ENCODE peak calls at places on chromosomes 6 and 20, in eight cellular contexts. A is tibial artery, C is psoas muscle, I is hepatocyte, D is spleen, B is cardiac muscle cell, V is right atrium auricular region, M is ovary. R is an unnamed sample. For H3K4me1, the result is how much of the 10 kb centered on the place peaks cover.

GRCh38 chr20:595330-596308 is 14.5 kb downstream of the TCF15 start:
- DNase-seq in A (no peak), I (no peak), V (no peak), M (no peak), B (peak), D (no peak), C (peak), R (peak)

GRCh38 chr6:31122803-31123706 is 2.8 kb upstream of the CDSN start:
- DNase-seq in A (peak), V (peak), D (no peak), I (peak), C (peak), M (peak), B (peak), R (no peak)

GRCh38 chr6:153965996-153966395 is 73.0 kb upstream of the OPRM1 start:
- DNase-seq in M (no peak), C (no peak), I (no peak), A (no peak), V (no peak), B (peak), D (no peak), R (no peak)

GRCh38 chr20:61809006-61809770 is 256.5 kb downstream of the TAF4 start:
- DNase-seq in M (no peak), I (no peak), B (no peak), A (no peak), D (peak), V (no peak), C (no peak), R (no peak)

GRCh38 chr20:11993886-11994466 is 76.3 kb downstream of the BTBD3 start:
- DNase-seq in I (no peak), B (no peak), D (no peak), V (no peak), C (no peak), M (no peak), A (no peak), R (peak)

GRCh38 chr6:71402101-71402500 is 113.5 kb downstream of the OGFRL1 start:
- DNase-seq in C (no peak), A (no peak), V (no peak), I (no peak), D (no peak), M (no peak), B (no peak), R (no peak)

GRCh38 chr20:10609276-10609675 is 64.5 kb downstream of the JAG1 start:
- DNase-seq in D (no peak), A (peak), I (no peak), C (peak), V (peak), B (peak), M (peak), R (no peak)

GRCh38 chr6:166927240-166927941 is 29.0 kb downstream of the RNASET2 start:
- DNase-seq in M (no peak), A (no peak), D (peak), V (no peak), B (no peak), C (no peak), I (no peak), R (no peak)

GRCh38 chr6:142918339-142919042 is 26.5 kb downstream of the HIVEP2 start:
- DNase-seq in C (no peak), B (no peak), A (no peak), I (no peak), V (no peak), M (no peak), D (no peak), R (no peak)

GRCh38 chr6:105348897-105349296 is 54.0 kb downstream of the PREP start:
- DNase-seq in M (no peak), I (no peak), V (no peak), C (no peak), B (no peak), A (no peak), D (no peak), R (no peak)

GRCh38 chr20:3483309-3483708 is 12.5 kb downstream of the ATRN start:
- DNase-seq in I (no peak), C (no peak), M (no peak), A (no peak), B (no peak), V (no peak), D (no peak), R (no peak)

GRCh38 chr6:148342146-148343027 is at the start of gene SASH1:
- DNase-seq in V (peak), C (peak), B (peak), M (peak), A (peak), D (peak), I (peak), R (peak)

GRCh38 chr20:13791562-13792459 is 7.0 kb downstream of the NDUFAF5 start:
- DNase-seq in M (no peak), C (no peak), D (no peak), I (no peak), A (no peak), B (no peak), V (no peak), R (no peak)

GRCh38 chr20:9269280-9269971 is 200.5 kb downstream of the PLCB4 start:
- DNase-seq in M (no peak), D (no peak), I (no peak), C (no peak), B (peak), A (no peak), V (no peak), R (no peak)

GRCh38 chr20:57719951-57720350 is 10.1 kb upstream of the PMEPA1 start:
- DNase-seq in V (no peak), I (no peak), A (no peak), D (no peak), B (no peak), C (no peak), M (no peak), R (no peak)

GRCh38 chr6:31972709-31973350 is 892 bp upstream of the DXO start:
- DNase-seq in M (no peak), I (no peak), B (peak), C (no peak), V (no peak), A (no peak), D (no peak), R (no peak)

GRCh38 chr6:126267621-126268020 is 72.3 kb upstream of the CENPW start:
- DNase-seq in A (no peak), V (no peak), M (no peak), B (peak), C (no peak), I (no peak), D (no peak), R (no peak)

GRCh38 chr20:33914871-33915270 is 78.8 kb upstream of the RALY start:
- DNase-seq in B (peak), D (no peak), M (no peak), V (no peak), I (no peak), C (no peak), A (no peak), R (no peak)

GRCh38 chr6:75863001-75863400 is 114.0 kb downstream of the MYO6 start:
- DNase-seq in C (no peak), A (no peak), B (no peak), I (no peak), D (no peak), V (no peak), M (no peak), R (no peak)

GRCh38 chr6:85252552-85252951 is 197.3 kb upstream of the NT5E start:
- DNase-seq in V (no peak), D (no peak), C (no peak), M (no peak), B (no peak), I (no peak), A (no peak), R (no peak)

GRCh38 chr6:34638834-34639736 is 57.5 kb downstream of the ILRUN start:
- DNase-seq in D (no peak), V (no peak), B (no peak), A (no peak), I (peak), C (no peak), M (no peak), R (no peak)

GRCh38 chr6:90062667-90063066 is 168.4 kb downstream of the GJA10 start:
- DNase-seq in V (no peak), D (no peak), M (no peak), B (peak), A (no peak), I (no peak), C (no peak), R (no peak)

GRCh38 chr20:24497851-24498250 is 28.4 kb downstream of the SYNDIG1 start:
- DNase-seq in C (no peak), V (no peak), B (no peak), M (no peak), A (no peak), I (peak), D (no peak), R (no peak)

GRCh38 chr20:3797592-3798404 is 1.7 kb downstream of the CDC25B start:
- DNase-seq in A (no peak), M (no peak), C (no peak), D (peak), V (no peak), I (no peak), B (no peak), R (no peak)

GRCh38 chr6:163797313-163797712 is 382.8 kb downstream of the QKI start:
- DNase-seq in M (no peak), D (no peak), A (no peak), V (no peak), B (no peak), I (no peak), C (no peak), R (no peak)

GRCh38 chr6:100078509-100078908 is 84.5 kb upstream of the MCHR2 start:
- DNase-seq in V (no peak), B (peak), M (no peak), D (no peak), A (no peak), C (peak), I (peak), R (peak)

GRCh38 chr6:4914412-4915159 is 89.3 kb downstream of the RPP40 start:
- DNase-seq in B (peak), I (no peak), V (no peak), M (no peak), D (no peak), A (no peak), C (no peak), R (no peak)

GRCh38 chr20:40265872-40266533 is 423.0 kb downstream of the MAFB start:
- DNase-seq in A (no peak), B (peak), M (no peak), C (no peak), D (no peak), I (peak), V (no peak), R (peak)

GRCh38 chr20:54654460-54654859 is 179.1 kb downstream of the DOK5 start:
- DNase-seq in I (no peak), V (no peak), A (no peak), M (no peak), B (peak), C (no peak), D (no peak), R (no peak)

GRCh38 chr6:53325785-53326184 is 23.0 kb downstream of the ELOVL5 start:
- DNase-seq in I (no peak), D (no peak), B (no peak), A (no peak), V (no peak), C (no peak), M (no peak), R (no peak)

GRCh38 chr6:134026597-134026996 is 25.8 kb downstream of the SLC2A12 start:
- DNase-seq in A (no peak), V (no peak), M (no peak), C (no peak), D (no peak), B (no peak), I (peak), R (no peak)

GRCh38 chr6:132333639-132334516 is 67.4 kb downstream of the MOXD1 start:
- DNase-seq in V (peak), B (peak), I (peak), D (no peak), A (no peak), M (no peak), C (peak), R (peak)

GRCh38 chr6:51725155-51725554 is 362.3 kb downstream of the PKHD1 start:
- DNase-seq in B (no peak), M (no peak), I (no peak), D (no peak), C (no peak), V (no peak), A (no peak), R (no peak)

GRCh38 chr6:20569000-20569610 is 34.8 kb downstream of the CDKAL1 start:
- DNase-seq in V (no peak), I (no peak), B (no peak), A (no peak), C (no peak), M (no peak), D (no peak), R (no peak)

GRCh38 chr20:3995067-3995748 is 20.1 kb downstream of the RNF24 start:
- DNase-seq in I (no peak), V (no peak), C (no peak), A (no peak), M (no peak), B (peak), D (no peak), R (peak)

GRCh38 chr6:23027281-23027680 is 457.9 kb downstream of the HDGFL1 start:
- DNase-seq in B (no peak), A (no peak), C (no peak), I (no peak), V (no peak), M (no peak), D (no peak), R (no peak)

GRCh38 chr20:56646599-56646998 is 17.5 kb downstream of the TFAP2C start:
- DNase-seq in M (no peak), V (no peak), A (no peak), D (no peak), I (no peak), B (no peak), C (no peak), R (no peak)
- H3K4me1 ChIP-seq in M (under half), V (under half), A (under half), D (under half), I (under half), B (under half), C (under half), R (under half)

DNA sequence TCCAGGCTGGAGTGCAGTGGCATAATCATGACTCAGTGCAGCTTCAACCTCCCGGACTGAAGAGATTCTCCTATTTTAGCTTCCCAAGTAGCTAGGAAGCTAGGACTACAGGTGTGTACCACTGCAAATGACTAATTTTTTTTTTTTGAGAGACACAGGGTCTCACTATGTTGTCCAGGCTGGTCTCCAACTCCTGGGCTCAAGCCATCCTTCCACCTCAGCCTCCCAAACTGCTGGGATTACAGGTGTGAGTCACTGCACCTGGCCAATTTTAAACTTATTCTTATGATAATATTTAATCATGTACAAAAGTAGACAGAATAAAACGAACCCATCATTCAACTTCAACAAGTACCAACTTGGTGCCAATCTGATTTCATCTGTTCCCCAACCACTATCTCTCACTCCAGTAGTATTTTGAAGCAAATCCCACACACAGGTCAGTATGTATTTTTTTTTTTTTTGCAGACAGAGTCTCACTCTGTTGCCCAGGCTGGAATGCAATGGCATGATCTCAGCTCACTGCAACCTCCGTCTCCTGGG is 32.5 kb downstream of the BCL2L1 start:
- DNase-seq in B (no peak), I (no peak), A (no peak), M (no peak), C (no peak), D (no peak), V (no peak), R (no peak)
- H3K4me1 ChIP-seq in B (under half), I (under half), A (half or more), M (under half), C (under half), D (under half), V (half or more), R (under half)

DNA sequence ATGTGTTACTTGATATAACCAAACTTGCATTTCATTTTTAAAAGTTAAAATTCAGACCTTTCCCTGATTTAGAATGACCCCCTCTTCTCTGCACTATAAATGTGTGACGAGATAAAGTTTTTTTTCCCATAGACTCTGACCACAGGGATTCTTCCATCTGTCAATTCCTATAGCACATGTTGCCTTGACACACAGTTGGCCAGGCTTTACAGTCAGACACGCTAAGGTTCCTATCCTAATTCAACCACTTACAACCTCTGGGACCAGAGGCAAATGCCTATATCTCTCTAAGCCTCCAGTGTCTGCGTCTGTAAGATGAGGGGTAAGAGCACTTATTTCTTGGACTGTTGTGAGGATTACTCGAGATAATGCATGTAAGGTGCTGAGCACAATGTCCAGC is 40.6 kb downstream of the KCNS1 start:
- DNase-seq in C (no peak), A (no peak), V (no peak), D (no peak), B (no peak), M (no peak), I (no peak), R (no peak)
- H3K4me1 ChIP-seq in C (under half), A (under half), V (under half), D (under half), B (under half), M (under half), I (under half), R (under half)

GRCh38 chr6:15433517-15433874 is 187.6 kb downstream of the JARID2 start:
- DNase-seq in V (no peak), C (no peak), I (no peak), D (no peak), M (no peak), A (no peak), B (no peak), R (no peak)

GRCh38 chr6:15434263-15434662 is 188.4 kb downstream of the JARID2 start:
- DNase-seq in D (no peak), M (no peak), B (no peak), V (no peak), C (no peak), I (no peak), A (no peak), R (peak)

GRCh38 chr6:15430947-15431405 is 185.1 kb downstream of the JARID2 start:
- DNase-seq in M (no peak), V (no peak), B (peak), D (no peak), A (no peak), I (no peak), C (no peak), R (no peak)

GRCh38 chr6:15430181-15430580 is 184.3 kb downstream of the JARID2 start:
- DNase-seq in I (no peak), D (no peak), V (no peak), M (no peak), C (no peak), B (peak), A (no peak), R (no peak)

GRCh38 chr6:15431762-15432495 is 186.1 kb downstream of the JARID2 start:
- DNase-seq in M (no peak), V (no peak), I (peak), A (no peak), D (no peak), C (peak), B (peak), R (no peak)
- H3K4me1 ChIP-seq in M (under half), V (half or more), I (under half), A (half or more), D (under half), C (half or more), B (half or more), R (half or more)

DNA sequence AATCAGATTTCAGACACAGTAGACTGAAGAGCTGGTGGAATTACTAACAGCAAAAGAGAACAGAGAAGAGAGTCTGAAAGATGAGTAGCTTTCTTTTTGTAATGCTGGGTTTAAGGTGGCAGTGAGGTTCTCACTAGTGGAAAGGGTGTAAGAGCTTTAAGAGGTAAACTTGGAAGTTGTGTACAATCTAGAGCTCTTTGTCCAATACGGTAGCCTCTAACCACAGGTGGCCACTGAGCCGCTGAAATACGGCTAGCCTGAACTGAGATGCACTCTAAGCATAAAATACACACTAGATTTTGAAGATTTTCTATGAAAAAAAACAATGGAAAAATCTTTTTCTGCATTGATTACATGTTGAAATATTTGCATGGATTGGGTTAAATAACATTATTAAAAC is 4.0 kb downstream of the ELOVL2 start:
- DNase-seq in C (no peak), D (no peak), V (no peak), B (no peak), M (no peak), A (no peak), I (no peak), R (no peak)
- H3K4me1 ChIP-seq in C (under half), D (under half), V (under half), B (under half), M (under half), A (under half), I (under half), R (under half)

DNA sequence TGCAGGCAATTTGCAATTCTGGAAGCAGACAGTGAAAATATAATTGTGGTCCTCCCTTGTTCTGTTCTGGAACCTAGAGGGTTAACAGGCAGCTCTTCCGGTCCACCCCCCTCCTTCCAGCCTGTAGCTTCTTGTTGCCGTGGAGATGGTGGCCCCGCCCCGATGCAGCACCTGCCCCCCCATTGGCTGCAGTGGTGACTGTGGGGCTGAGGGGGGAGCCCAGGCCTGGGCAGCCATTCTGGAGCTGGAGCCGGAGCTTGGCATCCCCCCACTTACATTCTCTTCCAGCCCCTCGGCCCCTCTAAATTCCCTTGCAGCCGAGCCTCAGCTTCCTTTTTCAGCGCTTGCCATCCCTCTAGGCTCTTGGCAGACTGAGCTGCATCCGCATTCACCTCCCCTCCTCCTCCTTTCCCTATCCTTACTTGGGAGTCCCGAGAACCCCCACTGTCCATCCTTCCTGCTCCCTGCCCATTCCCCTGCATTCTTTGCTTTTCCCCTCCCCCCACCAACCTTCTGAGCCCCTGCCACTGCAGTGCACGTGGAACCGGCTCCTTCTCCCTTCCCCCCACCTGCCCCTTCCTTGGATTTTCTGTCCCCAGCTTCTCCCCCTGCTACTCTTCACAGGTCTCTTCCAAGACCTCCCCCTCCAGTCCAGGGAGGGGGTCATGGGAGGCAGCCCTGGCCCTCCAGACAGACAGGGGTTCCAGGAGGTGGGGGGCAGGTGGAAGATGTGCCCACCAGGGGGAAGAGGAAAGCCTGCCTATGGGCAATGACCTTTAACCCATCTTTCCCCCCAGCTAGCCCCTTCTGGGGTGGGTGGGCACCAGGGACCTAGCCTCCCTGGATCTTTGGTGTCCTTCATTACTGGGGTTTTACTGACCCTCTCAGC is 11.4 kb downstream of the SYNGAP1 start:
- DNase-seq in B (peak), V (no peak), C (peak), I (peak), A (peak), D (peak), M (peak), R (peak)
- H3K4me1 ChIP-seq in B (half or more), V (half or more), C (under half), I (under half), A (half or more), D (under half), M (under half), R (half or more)